ENCODE peak calls at places on chromosomes 6 and 20, in nine cellular contexts. F is cardiac fibroblast, Y is mammary epithelial cell, T is prostate gland, M is RWPE2, G is HFF-Myc, J is BJ, I is SJSA1, X is left ventricle myocardium inferior. D is an unnamed sample.

GRCh38 chr20:4942336-4942735 is 59.0 kb downstream of the SLC23A2 start:
- DNase-seq in X (no peak), I (no peak), T (no peak), Y (no peak), J (peak), G (no peak), F (no peak), M (no peak), D (peak)

GRCh38 chr20:5642155-5642981 is 107.8 kb upstream of the SHLD1 start:
- DNase-seq in F (peak), X (peak), M (no peak), I (no peak), T (peak), G (no peak), Y (peak), J (no peak), D (no peak)

GRCh38 chr6:48280035-48280434 is 169.0 kb upstream of the PTCHD4 start:
- DNase-seq in X (no peak), F (no peak), I (no peak), Y (no peak), G (no peak), M (no peak), T (no peak), J (no peak), D (no peak)

GRCh38 chr6:166955865-166956443 is 396 bp downstream of the RNASET2 start:
- DNase-seq in J (no peak), F (no peak), G (no peak), Y (no peak), T (no peak), X (no peak), M (no peak), I (peak), D (no peak)

GRCh38 chr6:108589244-108589730 is 28.6 kb downstream of the FOXO3 start:
- DNase-seq in X (peak), G (no peak), F (peak), Y (peak), J (no peak), T (peak), I (peak), M (peak), D (no peak)

GRCh38 chr20:9059931-9060330 is 9.0 kb upstream of the PLCB4 start:
- DNase-seq in Y (peak), J (no peak), M (no peak), T (no peak), G (no peak), F (no peak), X (no peak), I (peak), D (no peak)

GRCh38 chr6:148611213-148611612 is 135.6 kb upstream of the UST start:
- DNase-seq in Y (peak), X (peak), G (no peak), T (peak), J (peak), M (no peak), I (no peak), F (peak), D (no peak)

GRCh38 chr6:27209659-27210269 is 37.7 kb upstream of the PRSS16 start:
- DNase-seq in I (no peak), Y (no peak), M (no peak), J (no peak), G (no peak), F (no peak), T (no peak), X (no peak), D (no peak)

GRCh38 chr6:121305957-121306607 is 28.2 kb downstream of the TBC1D32 start:
- DNase-seq in J (no peak), X (no peak), T (no peak), Y (peak), G (peak), I (no peak), M (no peak), F (peak), D (no peak)

GRCh38 chr6:50815436-50816114 is 3.1 kb upstream of the TFAP2B start:
- DNase-seq in G (no peak), J (no peak), X (no peak), I (peak), M (no peak), F (peak), Y (peak), T (no peak), D (no peak)

GRCh38 chr20:16701296-16701695 is 28.5 kb upstream of the SNRPB2 start:
- DNase-seq in F (peak), X (no peak), J (no peak), G (no peak), Y (peak), M (no peak), T (no peak), I (no peak), D (no peak)

GRCh38 chr6:3403244-3404154 is 53.4 kb downstream of the SLC22A23 start:
- DNase-seq in J (no peak), F (no peak), T (peak), G (no peak), X (no peak), I (no peak), M (no peak), Y (peak), D (no peak)
- H3K4me3 ChIP-seq in J (no peak), F (no peak), T (no peak), G (no peak), X (no peak), I (no peak), M (no peak), Y (no peak), D (no peak)

DNA sequence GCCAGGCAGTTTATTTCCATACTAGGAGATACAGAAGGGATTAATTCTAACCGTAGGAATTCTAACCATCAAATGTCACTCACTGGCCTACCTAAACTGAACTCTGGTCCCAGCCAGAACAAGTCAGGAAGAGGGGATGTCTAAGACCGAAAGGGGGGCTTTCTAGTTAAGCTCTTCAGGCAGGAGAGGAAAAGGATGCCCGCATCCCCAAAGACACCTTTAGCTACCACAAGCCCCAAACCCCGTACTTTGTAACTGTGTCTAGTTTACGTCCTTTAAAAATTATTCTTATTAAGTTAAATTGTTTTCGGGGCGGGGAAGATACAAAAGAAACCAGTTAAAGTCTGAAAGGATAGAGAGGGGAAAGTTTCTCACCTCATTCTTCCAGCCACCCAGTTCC is 1.2 kb upstream of the ZNF76 start:
- DNase-seq in G (no peak), Y (no peak), X (no peak), I (no peak), M (no peak), T (no peak), J (no peak), F (no peak), D (no peak)
- H3K4me3 ChIP-seq in G (peak), Y (peak), X (peak), I (peak), M (peak), T (peak), J (peak), F (peak), D (peak)

GRCh38 chr6:55069132-55069781 is 105.1 kb upstream of the HCRTR2 start:
- DNase-seq in T (peak), M (no peak), J (no peak), G (peak), Y (peak), F (peak), X (no peak), I (peak), D (peak)
- H3K4me3 ChIP-seq in T (no peak), M (no peak), J (no peak), G (no peak), Y (no peak), F (no peak), X (no peak), I (no peak), D (no peak)

GRCh38 chr6:25006565-25007001 is 70.8 kb upstream of the RIPOR2 start:
- DNase-seq in X (peak), G (no peak), M (no peak), I (no peak), T (peak), F (peak), Y (peak), J (no peak), D (no peak)

GRCh38 chr6:25009351-25009750 is 73.6 kb upstream of the RIPOR2 start:
- DNase-seq in T (no peak), F (no peak), J (no peak), Y (no peak), M (no peak), I (no peak), X (no peak), G (no peak), D (no peak)

GRCh38 chr6:25006075-25006474 is 70.3 kb upstream of the RIPOR2 start:
- DNase-seq in M (no peak), J (no peak), F (no peak), Y (no peak), G (no peak), T (no peak), I (no peak), X (no peak), D (no peak)

GRCh38 chr6:25008707-25009106 is 72.9 kb upstream of the RIPOR2 start:
- DNase-seq in Y (no peak), X (no peak), F (no peak), T (no peak), J (no peak), M (no peak), I (no peak), G (no peak), D (no peak)

DNA sequence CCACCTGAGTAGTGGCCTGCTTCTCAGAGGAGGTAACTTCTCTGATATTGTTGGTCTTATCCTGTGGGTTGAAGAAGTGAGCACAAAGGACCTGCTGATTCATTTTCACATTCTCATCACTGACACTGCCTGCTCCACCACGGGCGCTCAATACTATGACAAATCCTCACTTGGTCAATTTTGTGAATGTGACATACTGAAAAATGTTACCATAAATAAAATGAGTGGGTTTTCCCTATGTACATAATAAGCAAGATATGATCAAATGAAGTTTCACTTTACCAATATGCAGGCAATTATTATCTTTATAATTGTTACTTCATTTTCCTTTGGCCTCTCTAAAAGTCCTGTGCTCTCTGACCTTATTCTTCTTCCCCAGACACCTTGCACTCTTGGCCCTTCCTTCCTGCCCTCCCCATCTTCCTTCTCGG is 71.5 kb upstream of the RIPOR2 start:
- DNase-seq in I (no peak), Y (no peak), J (no peak), M (no peak), X (no peak), F (no peak), G (no peak), T (no peak), D (no peak)
- H3K4me3 ChIP-seq in I (no peak), Y (no peak), J (no peak), M (no peak), X (no peak), F (no peak), G (no peak), T (no peak), D (no peak)

GRCh38 chr6:75207211-75207984 is 1.5 kb upstream of the COL12A1 start:
- DNase-seq in I (no peak), X (no peak), G (no peak), T (no peak), J (no peak), M (peak), Y (no peak), F (peak), D (no peak)
- H3K4me3 ChIP-seq in I (no peak), X (peak), G (peak), T (no peak), J (no peak), M (no peak), Y (no peak), F (no peak), D (peak)

GRCh38 chr20:58851221-58851968 is 693 bp upstream of the GNAS-AS1 start:
- DNase-seq in G (no peak), Y (no peak), M (no peak), F (no peak), T (no peak), J (no peak), I (no peak), X (no peak), D (no peak)
- H3K4me3 ChIP-seq in G (peak), Y (no peak), M (peak), F (peak), T (no peak), J (peak), I (no peak), X (peak), D (peak)

D was measured in AG04450.